ENCODE peak calls at places on chromosome 16, in eight cellular contexts. F, G, B, O, S, V, M and E are unnamed samples.

GRCh38 chr16:4244881-4245280 is 3.0 kb upstream of the SRL start:
- DNase-seq in V (no peak), F (no peak), M (no peak), S (no peak), O (no peak), G (no peak), B (no peak), E (no peak)

GRCh38 chr16:83136924-83137323 is 510.2 kb downstream of the CDH13 start:
- DNase-seq in G (no peak), S (no peak), B (no peak), F (no peak), V (no peak), M (no peak), O (no peak), E (no peak)

GRCh38 chr16:51994597-51994996 is 552.3 kb downstream of the TOX3 start:
- DNase-seq in V (no peak), B (no peak), S (no peak), O (no peak), M (no peak), G (no peak), F (peak; percentile 98), E (no peak)

GRCh38 chr16:51327001-51327400 is 175.9 kb upstream of the SALL1 start:
- DNase-seq in F (no peak), O (peak; percentile 33), G (no peak), S (no peak), B (no peak), M (no peak), V (no peak), E (no peak)

GRCh38 chr16:21570676-21571017 is 28.7 kb upstream of the METTL9 start:
- DNase-seq in M (no peak), S (no peak), V (no peak), B (no peak), F (no peak), O (no peak), G (no peak), E (no peak)

GRCh38 chr16:78297066-78297666 is 197.7 kb downstream of the WWOX start:
- DNase-seq in G (no peak), M (no peak), F (no peak), V (no peak), O (no peak), B (no peak), S (no peak), E (no peak)

GRCh38 chr16:56961851-56962281 is at the start of gene CETP:
- DNase-seq in B (no peak), M (peak; percentile 37), V (no peak), F (no peak), O (no peak), S (no peak), G (no peak), E (no peak)

GRCh38 chr16:79648846-79649245 is 48.3 kb upstream of the MAF start:
- DNase-seq in O (no peak), B (no peak), M (no peak), V (no peak), S (no peak), G (no peak), F (no peak), E (no peak)

GRCh38 chr16:4788489-4788889 is 344 bp upstream of the SEPTIN12 start:
- DNase-seq in O (no peak), G (no peak), M (no peak), B (no peak), S (no peak), V (no peak), F (no peak), E (no peak)

GRCh38 chr16:5030251-5030870 is 3.4 kb downstream of the NAGPA start:
- DNase-seq in M (no peak), S (no peak), B (no peak), F (no peak), G (no peak), V (no peak), O (no peak), E (no peak)

GRCh38 chr16:56874800-56875199 is 9.8 kb downstream of the SLC12A3 start:
- DNase-seq in M (no peak), G (no peak), S (peak; percentile 17), F (peak; percentile 71), O (no peak), V (no peak), B (no peak), E (no peak)

GRCh38 chr16:57392694-57393093 is 11.9 kb upstream of the CCL17 start:
- DNase-seq in G (no peak), S (no peak), V (no peak), F (peak; percentile 37), O (no peak), M (no peak), B (no peak), E (no peak)

GRCh38 chr16:24668481-24669001 is 60.9 kb upstream of the TNRC6A start:
- DNase-seq in S (peak; percentile 18), V (peak; percentile 56), B (no peak), F (peak; percentile 17), G (no peak), O (no peak), M (no peak), E (no peak)

GRCh38 chr16:55443855-55444254 is 35.1 kb upstream of the MMP2 start:
- DNase-seq in B (no peak), O (no peak), V (no peak), F (no peak), M (no peak), G (no peak), S (no peak), E (no peak)

GRCh38 chr16:49621240-49622083 is 234.4 kb downstream of the ZNF423 start:
- DNase-seq in M (no peak), B (no peak), V (no peak), O (no peak), S (no peak), G (no peak), F (no peak), E (no peak)

GRCh38 chr16:49620158-49620867 is 235.6 kb downstream of the ZNF423 start:
- DNase-seq in V (peak; percentile 85), S (peak; percentile 55), B (peak; percentile 85), O (no peak), G (no peak), M (peak; percentile 89), F (peak; percentile 84), E (no peak)

GRCh38 chr16:49619811-49620157 is 236.1 kb downstream of the ZNF423 start:
- DNase-seq in V (no peak), G (no peak), O (no peak), F (no peak), S (no peak), B (peak; percentile 13), M (no peak), E (no peak)

GRCh38 chr16:49622084-49622390 is 233.9 kb downstream of the ZNF423 start:
- DNase-seq in S (no peak), O (no peak), F (no peak), V (no peak), M (no peak), G (no peak), B (no peak), E (no peak)

GRCh38 chr16:49620868-49621239 is 235.1 kb downstream of the ZNF423 start:
- DNase-seq in F (no peak), M (no peak), V (no peak), O (no peak), S (no peak), B (no peak), G (no peak), E (no peak)
- H3K4me3 ChIP-seq in F (no peak overlapping the region), M (no peak overlapping the region), V (no peak overlapping the region), O (no peak overlapping the region), S (no peak overlapping the region), B (no peak overlapping the region), G (no peak overlapping the region), E (no peak overlapping the region)

GRCh38 chr16:88066680-88067529 is 115.7 kb downstream of the BANP start:
- DNase-seq in S (no peak), B (peak; percentile 60), M (no peak), F (no peak), V (no peak), O (no peak), G (no peak), E (no peak)

GRCh38 chr16:88070341-88070740 is 119.1 kb downstream of the BANP start:
- DNase-seq in M (no peak), G (no peak), F (no peak), V (no peak), O (no peak), B (peak; percentile 33), S (no peak), E (no peak)

GRCh38 chr16:88067530-88068411 is 116.5 kb downstream of the BANP start:
- DNase-seq in M (no peak), S (no peak), B (peak; percentile 53), O (no peak), G (no peak), F (no peak), V (no peak), E (no peak)

GRCh38 chr16:88069397-88070168 is 118.3 kb downstream of the BANP start:
- DNase-seq in B (peak; percentile 50), F (no peak), S (no peak), G (no peak), O (no peak), M (no peak), V (no peak), E (peak; percentile 83)

GRCh38 chr16:88068476-88069396 is 117.5 kb downstream of the BANP start:
- DNase-seq in G (no peak), S (no peak), F (no peak), B (peak; percentile 45), O (no peak), M (no peak), V (no peak), E (no peak)
- TF ChIP-seq CTCF in G (no peak), S (no peak), F (no peak), B (no peak), O (no peak), M (no peak), V (no peak), E (no peak)

GRCh38 chr16:54173489-54173888 is 113.1 kb downstream of the IRX3 start:
- DNase-seq in F (no peak), S (no peak), O (no peak), G (no peak), M (no peak), B (no peak), V (no peak), E (no peak)
- H3K4me3 ChIP-seq in F (no peak overlapping the region), S (no peak overlapping the region), O (no peak overlapping the region), G (no peak overlapping the region), M (no peak overlapping the region), B (no peak overlapping the region), V (no peak overlapping the region), E (no peak overlapping the region)

GRCh38 chr16:19095699-19096098 is 18.1 kb upstream of the ITPRIPL2 start:
- DNase-seq in F (no peak), G (no peak), O (no peak), V (no peak), M (no peak), B (no peak), S (no peak), E (peak; percentile 55)

GRCh38 chr16:19090916-19091315 is 22.8 kb upstream of the ITPRIPL2 start:
- DNase-seq in V (no peak), F (no peak), S (no peak), B (no peak), M (no peak), G (no peak), O (no peak), E (no peak)

GRCh38 chr16:19092653-19093410 is 20.9 kb upstream of the ITPRIPL2 start:
- DNase-seq in G (no peak), F (no peak), V (no peak), M (no peak), B (no peak), O (no peak), S (no peak), E (no peak)

GRCh38 chr16:19094542-19095365 is 19.0 kb upstream of the ITPRIPL2 start:
- DNase-seq in G (no peak), O (no peak), M (no peak), F (peak; percentile 47), B (no peak), V (no peak), S (no peak), E (no peak)

GRCh38 chr16:19093631-19094541 is 19.9 kb upstream of the ITPRIPL2 start:
- DNase-seq in V (no peak), G (no peak), M (no peak), F (no peak), O (no peak), S (no peak), B (no peak), E (no peak)
- TF ChIP-seq CTCF in V (no peak), G (no peak), M (no peak), F (no peak), O (no peak), S (no peak), B (no peak), E (no peak)